ENCODE peak calls at places on chromosomes 4 and X, in eight cellular contexts. E, F, V, D, M, B, K and A are unnamed samples.

GRCh38 chrX:129877401-129877800 is 28.6 kb upstream of the UTP14A start:
- DNase-seq in E (no peak), F (peak), V (no peak), D (no peak), M (no peak), B (no peak), K (no peak), A (no peak)

GRCh38 chr4:10715135-10715534 is 30.6 kb upstream of the CLNK start:
- DNase-seq in E (no peak), F (no peak), V (no peak), D (no peak), M (no peak), B (no peak), K (no peak), A (no peak)

GRCh38 chr4:40204507-40205258 is 7.9 kb downstream of the RHOH start:
- DNase-seq in E (no peak), F (no peak), V (no peak), D (no peak), M (no peak), B (no peak), K (no peak), A (no peak)

GRCh38 chr4:24703298-24703697 is 92.1 kb upstream of the SOD3 start:
- DNase-seq in E (no peak), F (no peak), V (no peak), D (no peak), M (no peak), B (no peak), K (no peak), A (no peak)

GRCh38 chr4:149823770-149824221 is 8.2 kb upstream of the IQCM start:
- DNase-seq in E (no peak), F (peak), V (peak), D (no peak), M (no peak), B (no peak), K (peak), A (peak)

GRCh38 chrX:100990139-100990538 is 20.6 kb downstream of the ARL13A start:
- DNase-seq in E (no peak), F (no peak), V (no peak), D (no peak), M (no peak), B (no peak), K (no peak), A (no peak)

GRCh38 chrX:32137525-32137924 is 1065.7 kb upstream of the FTHL17 start:
- DNase-seq in E (no peak), F (no peak), V (peak), D (no peak), M (peak), B (no peak), K (peak), A (no peak)

GRCh38 chrX:111123125-111123524 is 27.1 kb downstream of the PAK3 start:
- DNase-seq in E (no peak), F (no peak), V (no peak), D (no peak), M (no peak), B (no peak), K (no peak), A (no peak)

GRCh38 chr4:24850669-24851068 is 55.3 kb downstream of the SOD3 start:
- DNase-seq in E (no peak), F (peak), V (peak), D (no peak), M (no peak), B (no peak), K (peak), A (peak)

GRCh38 chr4:24971192-24971591 is 58.4 kb upstream of the CCDC149 start:
- DNase-seq in E (no peak), F (no peak), V (no peak), D (no peak), M (no peak), B (no peak), K (peak), A (peak)

GRCh38 chrX:120517936-120518335 is 42.8 kb downstream of the CUL4B start:
- DNase-seq in E (no peak), F (peak), V (peak), D (no peak), M (no peak), B (no peak), K (peak), A (peak)

GRCh38 chrX:114028907-114029662 is 554.8 kb upstream of the HTR2C start:
- DNase-seq in E (no peak), F (no peak), V (no peak), D (no peak), M (no peak), B (no peak), K (no peak), A (no peak)

GRCh38 chrX:154750301-154751120 is at the start of gene GAB3:
- DNase-seq in E (no peak), F (no peak), V (peak), D (peak), M (peak), B (peak), K (no peak), A (peak)

GRCh38 chrX:11733614-11734013 is 24.4 kb upstream of the MSL3 start:
- DNase-seq in E (no peak), F (no peak), V (no peak), D (no peak), M (no peak), B (no peak), K (no peak), A (no peak)

GRCh38 chrX:85851418-85851817 is 195.9 kb downstream of the CHM start:
- DNase-seq in E (no peak), F (no peak), V (peak), D (no peak), M (peak), B (peak), K (peak), A (peak)

GRCh38 chrX:130118396-130118795 is 8.1 kb upstream of the ELF4 start:
- DNase-seq in E (no peak), F (peak), V (peak), D (no peak), M (no peak), B (no peak), K (peak), A (peak)

GRCh38 chrX:22192419-22193086 is 80.2 kb upstream of the CBLL2 start:
- DNase-seq in E (peak), F (peak), V (peak), D (peak), M (peak), B (peak), K (peak), A (peak)

GRCh38 chr4:34922325-34922724 is 1322.0 kb downstream of the ARAP2 start:
- DNase-seq in E (no peak), F (no peak), V (no peak), D (no peak), M (no peak), B (no peak), K (no peak), A (no peak)

GRCh38 chr4:80412322-80412721 is 76.8 kb downstream of the CFAP299 start:
- DNase-seq in E (no peak), F (no peak), V (peak), D (no peak), M (no peak), B (no peak), K (no peak), A (no peak)

GRCh38 chrX:149531599-149531998 is 9.2 kb upstream of the EOLA1 start:
- DNase-seq in E (no peak), F (no peak), V (no peak), D (no peak), M (no peak), B (no peak), K (no peak), A (no peak)

GRCh38 chrX:53357799-53358530 is 64.5 kb downstream of the SMC1A start:
- DNase-seq in E (no peak), F (peak), V (peak), D (no peak), M (no peak), B (no peak), K (no peak), A (peak)

GRCh38 chr4:23889814-23890269 is at the start of gene PPARGC1A:
- DNase-seq in E (peak), F (peak), V (peak), D (peak), M (peak), B (peak), K (peak), A (no peak)

GRCh38 chrX:107324493-107325310 is 118.3 kb downstream of the DNAAF6 start:
- DNase-seq in E (peak), F (peak), V (peak), D (no peak), M (peak), B (peak), K (peak), A (peak)

GRCh38 chr4:6956434-6957147 is 47.0 kb downstream of the TBC1D14 start:
- DNase-seq in E (no peak), F (no peak), V (no peak), D (no peak), M (no peak), B (peak), K (no peak), A (no peak)

GRCh38 chrX:133531012-133531411 is 115.7 kb upstream of the GPC4 start:
- DNase-seq in E (no peak), F (no peak), V (no peak), D (no peak), M (no peak), B (no peak), K (no peak), A (no peak)

GRCh38 chrX:15854080-15854655 is 445 bp downstream of the AP1S2 start:
- DNase-seq in E (no peak), F (no peak), V (peak), D (peak), M (peak), B (peak), K (no peak), A (peak)

GRCh38 chrX:133674726-133675470 is 259.6 kb upstream of the GPC4 start:
- DNase-seq in E (no peak), F (no peak), V (no peak), D (no peak), M (no peak), B (no peak), K (peak), A (no peak)

GRCh38 chr4:55707507-55707906 is 71.4 kb upstream of the NMU start:
- DNase-seq in E (no peak), F (no peak), V (no peak), D (no peak), M (no peak), B (no peak), K (no peak), A (no peak)

GRCh38 chr4:1171306-1172227 is 816 bp downstream of the SPON2 start:
- DNase-seq in E (no peak), F (no peak), V (peak), D (no peak), M (no peak), B (peak), K (peak), A (no peak)

GRCh38 chr4:13476915-13477314 is 7.2 kb downstream of the RAB28 start:
- DNase-seq in E (no peak), F (peak), V (peak), D (no peak), M (no peak), B (no peak), K (no peak), A (peak)

GRCh38 chr4:113435893-113436292 is 325.6 kb downstream of the CAMK2D start:
- DNase-seq in E (peak), F (peak), V (peak), D (peak), M (peak), B (no peak), K (peak), A (peak)

GRCh38 chrX:71579136-71579989 is 1.1 kb downstream of the GCNA start:
- DNase-seq in E (no peak), F (no peak), V (no peak), D (no peak), M (no peak), B (no peak), K (no peak), A (no peak)

GRCh38 chr4:45241976-45242375 is 515.6 kb upstream of the GNPDA2 start:
- DNase-seq in E (no peak), F (no peak), V (no peak), D (no peak), M (no peak), B (no peak), K (no peak), A (no peak)

GRCh38 chr4:17309567-17310268 is 202.2 kb downstream of the QDPR start:
- DNase-seq in E (no peak), F (peak), V (peak), D (no peak), M (no peak), B (no peak), K (no peak), A (peak)

GRCh38 chrX:17527135-17527701 is 152.2 kb downstream of the NHS start:
- DNase-seq in E (no peak), F (no peak), V (no peak), D (peak), M (peak), B (peak), K (no peak), A (no peak)

GRCh38 chrX:118240359-118240758 is 105.5 kb upstream of the WDR44 start:
- DNase-seq in E (no peak), F (no peak), V (no peak), D (peak), M (no peak), B (no peak), K (no peak), A (no peak)